ENCODE peak calls at places on chromosomes 1 and 21, in seven cellular contexts. V is dorsolateral prefrontal cortex, X is progenitor cell of endocrine pancreas, S is prostate gland, P is spleen, Q is endodermal cell, B is PC-3. C is an unnamed sample.

GRCh38 chr1:204867666-204868339 is 2.9 kb upstream of the NFASC start:
- DNase-seq in V (no peak), X (no peak), B (no peak), Q (peak), P (no peak), S (no peak), C (no peak)

GRCh38 chr1:153515504-153516394 is 20.0 kb downstream of the S100A6 start:
- DNase-seq in V (no peak), Q (no peak), B (peak), S (peak), X (no peak), P (peak), C (no peak)

GRCh38 chr1:212293579-212293978 is 8.4 kb downstream of the PPP2R5A start:
- DNase-seq in Q (no peak), S (no peak), B (no peak), V (no peak), X (no peak), P (no peak), C (no peak)

GRCh38 chr1:167503626-167504458 is 14.5 kb downstream of the CD247 start:
- DNase-seq in X (no peak), B (no peak), V (no peak), P (no peak), S (no peak), Q (peak), C (no peak)

GRCh38 chr1:8026153-8026975 is at the start of gene ERRFI1:
- DNase-seq in S (peak), V (peak), X (peak), B (peak), Q (peak), P (peak), C (peak)

GRCh38 chr1:183586897-183587296 is 3.4 kb downstream of the NCF2 start:
- DNase-seq in P (no peak), B (no peak), S (no peak), Q (no peak), X (no peak), V (no peak), C (no peak)

GRCh38 chr21:17976139-17976538 is 157.0 kb upstream of the C21orf91 start:
- DNase-seq in X (no peak), Q (no peak), P (no peak), V (no peak), B (no peak), S (no peak), C (no peak)

GRCh38 chr1:10237157-10237539 is 26.8 kb downstream of the KIF1B start:
- DNase-seq in V (no peak), X (no peak), S (no peak), P (no peak), Q (no peak), B (no peak), C (no peak)

GRCh38 chr1:205248793-205249601 is 21.3 kb downstream of the TMCC2 start:
- DNase-seq in S (peak), B (no peak), Q (no peak), X (no peak), V (peak), P (peak), C (peak)

GRCh38 chr1:167298328-167298727 is 77.6 kb downstream of the POU2F1 start:
- DNase-seq in S (no peak), V (no peak), X (no peak), B (no peak), Q (no peak), P (no peak), C (no peak)

GRCh38 chr1:97138515-97139032 is 417.0 kb downstream of the PTBP2 start:
- DNase-seq in S (no peak), B (no peak), P (no peak), Q (no peak), V (no peak), X (no peak), C (no peak)

GRCh38 chr1:16145030-16145987 is 10.6 kb downstream of the EPHA2 start:
- DNase-seq in V (peak), S (peak), B (peak), P (peak), Q (peak), X (no peak), C (no peak)

GRCh38 chr1:27408151-27408550 is 15.7 kb downstream of the GPR3 start:
- DNase-seq in V (no peak), Q (no peak), P (no peak), B (no peak), S (no peak), X (no peak), C (no peak)

GRCh38 chr1:198121058-198121829 is 35.6 kb upstream of the NEK7 start:
- DNase-seq in S (no peak), X (no peak), Q (no peak), B (peak), P (no peak), V (no peak), C (no peak)

GRCh38 chr1:22107126-22107525 is 35.8 kb downstream of the WNT4 start:
- DNase-seq in V (no peak), X (no peak), P (no peak), B (no peak), S (no peak), Q (peak), C (no peak)

GRCh38 chr1:51569284-51570062 is 47.4 kb upstream of the OSBPL9 start:
- DNase-seq in V (no peak), Q (peak), S (peak), X (no peak), B (peak), P (no peak), C (no peak)

GRCh38 chr1:12496154-12496961 is 121.7 kb downstream of the DHRS3 start:
- DNase-seq in V (no peak), X (no peak), P (no peak), B (no peak), Q (no peak), S (no peak), C (no peak)

GRCh38 chr1:204991342-204991844 is 51.6 kb upstream of the CNTN2 start:
- DNase-seq in P (no peak), S (no peak), X (no peak), B (no peak), Q (peak), V (no peak), C (no peak)

GRCh38 chr1:11675362-11675761 is 5.6 kb downstream of the MAD2L2 start:
- DNase-seq in P (no peak), X (no peak), Q (no peak), V (no peak), B (no peak), S (no peak), C (no peak)

GRCh38 chr1:184891440-184891839 is 82.9 kb downstream of the NIBAN1 start:
- DNase-seq in P (no peak), Q (no peak), B (no peak), V (no peak), X (no peak), S (no peak), C (no peak)

GRCh38 chr1:58363639-58364038 is 182.9 kb downstream of the OMA1 start:
- DNase-seq in X (no peak), Q (no peak), V (no peak), B (no peak), S (no peak), P (no peak), C (no peak)

GRCh38 chr21:41966341-41966833 is 12.6 kb upstream of the C2CD2 start:
- DNase-seq in S (no peak), X (no peak), P (peak), V (no peak), B (peak), Q (no peak), C (no peak)

GRCh38 chr1:206419250-206419649 is 51.0 kb upstream of the IKBKE start:
- DNase-seq in P (no peak), V (no peak), X (no peak), Q (no peak), S (no peak), B (peak), C (no peak)

GRCh38 chr21:25421327-25422028 is 185.8 kb downstream of the MRPL39 start:
- DNase-seq in X (no peak), B (peak), V (no peak), Q (peak), P (no peak), S (no peak), C (no peak)

GRCh38 chr1:19597463-19598309 is 46.4 kb upstream of the NBL1 start:
- DNase-seq in S (peak), V (no peak), P (no peak), X (no peak), B (peak), Q (peak), C (no peak)

GRCh38 chr1:3638676-3639075 is 11.2 kb downstream of the WRAP73 start:
- DNase-seq in X (no peak), S (no peak), Q (no peak), V (no peak), B (no peak), P (peak), C (no peak)

GRCh38 chr1:152497273-152497672 is 13.3 kb upstream of the LCE5A start:
- DNase-seq in B (peak), Q (no peak), S (no peak), V (no peak), P (no peak), X (no peak), C (no peak)

GRCh38 chr1:5830771-5831599 is 161.2 kb downstream of the NPHP4 start:
- DNase-seq in Q (peak), V (no peak), X (no peak), S (no peak), B (no peak), P (no peak), C (no peak)
- TF ChIP-seq CTCF in Q (peak), V (peak), X (peak), S (no peak), B (peak), P (no peak), C (peak)

GRCh38 chr1:201309420-201309819 is 26.1 kb downstream of the PKP1 start:
- DNase-seq in X (no peak), V (no peak), S (peak), B (peak), P (no peak), Q (peak), C (no peak)
- TF ChIP-seq CTCF in X (peak), V (peak), S (no peak), B (peak), P (no peak), Q (peak), C (peak)

DNA sequence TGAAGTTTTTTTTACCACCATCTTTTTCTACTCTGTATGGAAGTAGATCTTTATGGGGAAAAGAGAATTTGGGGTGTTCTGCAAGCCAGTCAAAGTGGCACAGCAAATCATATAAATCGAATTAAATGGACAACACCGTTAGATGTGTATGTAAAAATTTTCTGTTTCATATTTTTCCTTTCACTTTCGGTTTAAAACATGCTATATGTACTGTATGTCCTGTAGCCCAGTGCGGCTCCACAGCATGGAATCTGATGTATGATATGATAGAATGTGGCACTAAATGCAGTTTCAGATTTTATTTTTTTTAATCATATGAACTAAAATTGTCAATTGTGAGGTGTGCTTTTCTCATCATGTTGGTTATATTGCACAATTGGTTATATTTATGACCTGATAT is 32.9 kb downstream of the RAB4A start:
- DNase-seq in P (no peak), Q (no peak), X (no peak), V (no peak), B (no peak), S (no peak), C (no peak)
- TF ChIP-seq CTCF in P (no peak), Q (no peak), X (no peak), V (no peak), B (no peak), S (no peak), C (no peak)

GRCh38 chr1:161721738-161722343 is 497 bp downstream of the FCRLB start:
- DNase-seq in S (no peak), B (peak), Q (no peak), P (no peak), V (no peak), X (no peak), C (no peak)
- TF ChIP-seq CTCF in S (no peak), B (no peak), Q (no peak), P (no peak), V (no peak), X (no peak), C (no peak)

GRCh38 chr1:29624320-29624719 is 388.0 kb downstream of the PTPRU start:
- DNase-seq in S (no peak), B (no peak), P (no peak), X (no peak), Q (no peak), V (no peak), C (no peak)
- TF ChIP-seq CTCF in S (no peak), B (no peak), P (no peak), X (no peak), Q (no peak), V (no peak), C (no peak)

GRCh38 chr1:193143285-193143684 is 21.5 kb downstream of the CDC73 start:
- DNase-seq in X (no peak), S (no peak), Q (no peak), B (peak), V (no peak), P (no peak), C (no peak)
- TF ChIP-seq CTCF in X (peak), S (no peak), Q (peak), B (peak), V (peak), P (no peak), C (peak)

GRCh38 chr1:226657788-226658537 is 81.1 kb downstream of the ITPKB start:
- DNase-seq in S (peak), B (no peak), X (no peak), P (peak), V (no peak), Q (no peak), C (no peak)
- TF ChIP-seq CTCF in S (no peak), B (no peak), X (no peak), P (no peak), V (no peak), Q (no peak), C (no peak)

DNA sequence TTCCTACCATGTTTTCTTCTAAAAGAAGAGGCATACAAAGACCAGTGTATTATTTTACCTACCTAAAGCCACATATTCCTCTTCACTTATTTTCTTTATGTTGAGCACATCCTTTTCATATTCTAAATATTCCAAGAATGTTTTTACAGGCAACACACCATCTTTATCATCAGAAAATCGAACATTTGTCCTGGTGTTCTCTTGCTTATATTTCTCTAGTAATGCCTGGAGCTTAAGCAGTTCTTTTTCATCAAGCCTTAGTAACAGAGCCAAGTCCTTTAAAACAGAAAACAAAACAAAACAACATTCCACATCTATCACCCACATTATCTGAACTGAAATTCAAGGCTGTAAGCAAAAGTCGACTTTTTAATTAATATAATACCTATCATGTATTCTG is 88.7 kb downstream of the IARS2 start:
- DNase-seq in X (no peak), P (no peak), Q (no peak), B (no peak), S (no peak), V (no peak), C (no peak)
- TF ChIP-seq CTCF in X (no peak), P (no peak), Q (no peak), B (no peak), S (no peak), V (no peak), C (no peak)